ENCODE peak calls at places on chromosomes 1 and 21, in four cellular contexts. O is AG10803, G is prostate gland, A is cardiac fibroblast. M is an unnamed sample.

GRCh38 chr1:197981546-197981945 is 64.4 kb downstream of the LHX9 start:
- DNase-seq in A (no peak), G (no peak), O (peak), M (no peak)

GRCh38 chr21:45756669-45757068 is 113.1 kb downstream of the PCBP3 start:
- DNase-seq in A (no peak), G (no peak), O (no peak), M (no peak)

GRCh38 chr1:175540928-175541645 is 202.3 kb downstream of the TNR start:
- DNase-seq in O (no peak), G (no peak), A (no peak), M (no peak)

GRCh38 chr1:28594661-28595411 is 2.8 kb downstream of the RAB42 start:
- DNase-seq in O (peak), G (no peak), A (peak), M (no peak)

GRCh38 chr1:117826551-117827078 is 102.8 kb downstream of the GDAP2 start:
- DNase-seq in G (no peak), A (peak), O (peak), M (no peak)

GRCh38 chr21:42636535-42636914 is 16.9 kb upstream of the PDE9A start:
- DNase-seq in O (peak), A (peak), G (no peak), M (no peak)

GRCh38 chr1:169588112-169588511 is 1.8 kb upstream of the F5 start:
- DNase-seq in G (no peak), A (no peak), O (no peak), M (no peak)

GRCh38 chr1:79353224-79353623 is 346.7 kb upstream of the ADGRL4 start:
- DNase-seq in G (peak), A (peak), O (peak), M (no peak)

GRCh38 chr1:156499194-156499702 is 1.3 kb downstream of the MEF2D start:
- DNase-seq in G (no peak), A (no peak), O (no peak), M (no peak)

GRCh38 chr1:151993734-151994496 is at the start of gene S100A10:
- DNase-seq in G (peak), A (peak), O (peak), M (peak)

GRCh38 chr1:15974855-15975254 is 1.0 kb downstream of the ZBTB17 start:
- DNase-seq in G (no peak), A (no peak), O (no peak), M (no peak)

GRCh38 chr1:24793762-24794161 is 48.5 kb downstream of the CLIC4 start:
- DNase-seq in A (peak), G (no peak), O (peak), M (no peak)

GRCh38 chr1:154970631-154971340 is at the start of gene SHC1:
- DNase-seq in O (peak), A (peak), G (peak), M (no peak)

GRCh38 chr1:110481968-110482623 is 31.1 kb downstream of the PROK1 start:
- DNase-seq in G (no peak), A (no peak), O (peak), M (no peak)

GRCh38 chr1:231869364-231869763 is 242.8 kb downstream of the DISC1 start:
- DNase-seq in G (no peak), A (no peak), O (no peak), M (no peak)

GRCh38 chr1:3186526-3186921 is 117.5 kb downstream of the PRDM16 start:
- DNase-seq in A (peak), G (peak), O (peak), M (no peak)

GRCh38 chr21:41677671-41678015 is 89.2 kb downstream of the RIPK4 start:
- DNase-seq in A (no peak), G (no peak), O (no peak), M (no peak)

GRCh38 chr1:54800899-54801759 is at the start of gene TTC22:
- DNase-seq in O (no peak), A (peak), G (peak), M (peak)

GRCh38 chr1:24771574-24771973 is 26.3 kb downstream of the CLIC4 start:
- DNase-seq in O (no peak), A (no peak), G (no peak), M (no peak)

GRCh38 chr1:185440877-185441276 is 123.8 kb upstream of the IVNS1ABP start:
- DNase-seq in O (peak), G (no peak), A (peak), M (no peak)

GRCh38 chr1:16915627-16915973 is 6.1 kb upstream of the CROCC start:
- DNase-seq in A (peak), G (no peak), O (no peak), M (no peak)

GRCh38 chr1:118225471-118225870 is 40.4 kb upstream of the SPAG17 start:
- DNase-seq in A (no peak), O (no peak), G (no peak), M (no peak)

GRCh38 chr21:15809065-15809464 is 79.3 kb downstream of the USP25 start:
- DNase-seq in O (no peak), G (no peak), A (no peak), M (no peak)

GRCh38 chr1:7680791-7681165 is 90.3 kb upstream of the VAMP3 start:
- DNase-seq in G (no peak), O (peak), A (peak), M (no peak)

GRCh38 chr1:234907585-234908457 is 220.8 kb downstream of the TOMM20 start:
- DNase-seq in G (no peak), A (peak), O (peak), M (no peak)

GRCh38 chr1:110433803-110434202 is 17.1 kb upstream of the PROK1 start:
- DNase-seq in G (no peak), A (peak), O (peak), M (no peak)

GRCh38 chr1:7595338-7595737 is 175.8 kb upstream of the VAMP3 start:
- DNase-seq in O (no peak), A (no peak), G (no peak), M (no peak)

GRCh38 chr1:206658264-206658980 is 23.1 kb downstream of the DYRK3 start:
- DNase-seq in O (no peak), A (peak), G (no peak), M (peak)

M was measured in central memory CD8-positive, alpha-beta T cell.